ENCODE peak calls at places on chromosomes 4 and X, in five cellular contexts. Z is CD8-positive, alpha-beta T cell; T is tibial artery; A is upper lobe of right lung; C is GM12865. O is an unnamed sample.

GRCh38 chr4:151460434-151460833 is 51.5 kb downstream of the FHIP1A start:
- DNase-seq in T (no peak), A (no peak), C (no peak), Z (no peak), O (no peak)

GRCh38 chr4:39067451-39067850 is 5.4 kb downstream of the KLHL5 start:
- DNase-seq in T (no peak), Z (no peak), C (no peak), A (no peak), O (no peak)

GRCh38 chr4:183721207-183722081 is 62.4 kb downstream of the TRAPPC11 start:
- DNase-seq in A (peak), T (no peak), C (peak), Z (no peak), O (no peak)

GRCh38 chr4:186676531-186677158 is 47.0 kb downstream of the FAT1 start:
- DNase-seq in Z (no peak), C (no peak), T (no peak), A (no peak), O (peak)

GRCh38 chr4:42327323-42327722 is 70.0 kb upstream of the SHISA3 start:
- DNase-seq in Z (no peak), C (no peak), T (no peak), A (no peak), O (no peak)

GRCh38 chr4:92519727-92520126 is 216.0 kb downstream of the GRID2 start:
- DNase-seq in C (no peak), T (no peak), Z (no peak), A (no peak), O (no peak)

GRCh38 chr4:81491943-81492342 is 20.2 kb upstream of the RASGEF1B start:
- DNase-seq in C (no peak), A (no peak), T (no peak), Z (no peak), O (no peak)

GRCh38 chr4:127370495-127371069 is 262.2 kb upstream of the INTU start:
- DNase-seq in A (peak), T (peak), Z (no peak), C (no peak), O (no peak)

GRCh38 chr4:183200453-183200852 is 101.4 kb downstream of the WWC2 start:
- DNase-seq in Z (no peak), T (peak), A (peak), C (no peak), O (peak)

GRCh38 chr4:140237616-140238352 is 83.8 kb upstream of the MAML3 start:
- DNase-seq in A (peak), Z (no peak), C (no peak), T (peak), O (peak)

GRCh38 chr4:87717276-87718031 is 67.4 kb downstream of the DMP1 start:
- DNase-seq in T (no peak), Z (no peak), C (no peak), A (no peak), O (no peak)

GRCh38 chr4:112938461-112939058 is 110.9 kb upstream of the ANK2 start:
- DNase-seq in Z (no peak), A (no peak), T (no peak), C (peak), O (no peak)

GRCh38 chr4:109562457-109563237 is 2.6 kb downstream of the MCUB start:
- DNase-seq in A (no peak), Z (no peak), T (no peak), C (no peak), O (no peak)

GRCh38 chr4:162056947-162057346 is 106.9 kb downstream of the FSTL5 start:
- DNase-seq in C (no peak), T (no peak), A (no peak), Z (no peak), O (no peak)

GRCh38 chr4:121212801-121213200 is 48.7 kb upstream of the TNIP3 start:
- DNase-seq in A (no peak), C (no peak), Z (no peak), T (no peak), O (peak)

GRCh38 chrX:65731684-65732289 is 64.3 kb downstream of the MSN start:
- DNase-seq in A (no peak), C (no peak), T (no peak), Z (no peak), O (no peak)

GRCh38 chr4:180542445-180543100 is 1700.6 kb upstream of the TENM3 start:
- DNase-seq in Z (no peak), A (no peak), T (no peak), C (no peak), O (no peak)

GRCh38 chr4:139030614-139031235 is 15.1 kb downstream of the NOCT start:
- DNase-seq in A (no peak), Z (peak), C (peak), T (peak), O (no peak)

GRCh38 chrX:1483843-1484637 is 31.3 kb upstream of the ASMTL start:
- DNase-seq in Z (no peak), A (peak), T (no peak), C (peak), O (no peak)

GRCh38 chrX:1686642-1687041 is 71.8 kb downstream of the ASMT start:
- DNase-seq in T (no peak), C (no peak), Z (no peak), A (no peak), O (no peak)

GRCh38 chrX:71652405-71652804 is 14.9 kb upstream of the LOC101059915 start:
- DNase-seq in C (peak), T (peak), Z (peak), A (no peak), O (no peak)

GRCh38 chr4:148737071-148737470 is 294.9 kb upstream of the NR3C2 start:
- DNase-seq in Z (no peak), T (no peak), C (no peak), A (no peak), O (no peak)

GRCh38 chr4:13920111-13920875 is 292.8 kb upstream of the BOD1L1 start:
- DNase-seq in T (no peak), Z (no peak), C (no peak), A (no peak), O (no peak)

GRCh38 chrX:11367609-11368430 is 74.6 kb downstream of the AMELX start:
- DNase-seq in T (no peak), A (no peak), C (no peak), Z (no peak), O (no peak)

GRCh38 chr4:41752081-41752836 is 3.7 kb upstream of the PHOX2B start:
- DNase-seq in Z (no peak), C (no peak), T (no peak), A (no peak), O (no peak)

GRCh38 chrX:16658284-16658683 is 8.3 kb downstream of the S100G start:
- DNase-seq in Z (no peak), A (no peak), T (no peak), C (no peak), O (no peak)

GRCh38 chr4:19074061-19074460 is 1052.5 kb upstream of the LCORL start:
- DNase-seq in T (no peak), Z (no peak), C (no peak), A (no peak), O (no peak)

DNA sequence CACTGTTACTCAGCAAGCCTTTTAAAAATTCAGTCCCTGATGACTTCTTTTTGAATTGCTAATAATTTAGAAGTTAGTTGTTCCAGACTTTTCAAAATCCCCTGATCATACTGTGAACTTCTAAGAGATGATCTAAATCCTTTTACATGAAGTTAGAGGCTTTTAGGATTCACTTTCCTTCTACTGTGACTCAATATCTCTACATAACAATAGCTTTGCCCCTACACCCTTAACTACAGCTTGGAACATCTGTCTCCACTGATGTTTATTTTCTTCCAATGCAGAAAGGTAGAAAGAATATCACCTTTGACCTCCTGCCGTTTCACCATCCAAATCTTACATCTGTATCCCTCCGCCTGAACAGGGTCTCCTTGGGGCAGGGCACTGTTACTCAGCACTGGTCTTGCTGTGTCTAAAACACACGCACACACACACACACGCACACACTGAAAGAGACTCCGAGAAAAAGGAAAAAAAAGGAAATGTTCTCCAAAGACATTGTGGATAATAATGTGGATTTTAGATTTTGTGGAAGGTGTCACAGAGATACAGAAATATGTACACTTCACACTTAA is 111.6 kb upstream of the GPRIN3 start:
- DNase-seq in A (no peak), T (no peak), C (no peak), Z (no peak), O (no peak)
- TF ChIP-seq CTCF in A (no peak), T (no peak), C (no peak), Z (no peak), O (no peak)

DNA sequence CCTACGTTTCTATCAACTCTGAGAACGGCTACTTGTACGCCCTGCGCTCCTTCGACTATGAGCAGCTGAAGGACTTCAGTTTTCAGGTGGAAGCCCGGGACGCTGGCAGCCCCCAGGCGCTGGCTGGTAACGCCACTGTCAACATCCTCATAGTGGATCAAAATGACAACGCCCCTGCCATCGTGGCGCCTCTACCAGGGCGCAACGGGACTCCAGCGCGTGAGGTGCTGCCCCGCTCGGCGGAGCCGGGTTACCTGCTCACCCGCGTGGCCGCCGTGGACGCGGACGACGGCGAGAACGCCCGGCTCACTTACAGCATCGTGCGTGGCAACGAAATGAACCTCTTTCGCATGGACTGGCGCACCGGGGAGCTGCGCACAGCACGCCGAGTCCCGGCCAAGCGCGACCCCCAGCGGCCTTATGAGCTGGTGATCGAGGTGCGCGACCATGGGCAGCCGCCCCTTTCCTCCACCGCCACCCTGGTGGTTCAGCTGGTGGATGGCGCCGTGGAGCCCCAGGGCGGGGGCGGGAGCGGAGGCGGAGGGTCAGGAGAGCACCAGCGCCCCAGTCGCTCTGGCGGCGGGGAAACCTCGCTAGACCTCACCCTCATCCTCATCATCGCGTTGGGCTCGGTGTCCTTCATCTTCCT is 2.7 kb downstream of the PCDH10 start:
- DNase-seq in C (no peak), Z (no peak), A (no peak), T (no peak), O (no peak)
- TF ChIP-seq CTCF in C (no peak), Z (no peak), A (no peak), T (peak), O (peak)

DNA sequence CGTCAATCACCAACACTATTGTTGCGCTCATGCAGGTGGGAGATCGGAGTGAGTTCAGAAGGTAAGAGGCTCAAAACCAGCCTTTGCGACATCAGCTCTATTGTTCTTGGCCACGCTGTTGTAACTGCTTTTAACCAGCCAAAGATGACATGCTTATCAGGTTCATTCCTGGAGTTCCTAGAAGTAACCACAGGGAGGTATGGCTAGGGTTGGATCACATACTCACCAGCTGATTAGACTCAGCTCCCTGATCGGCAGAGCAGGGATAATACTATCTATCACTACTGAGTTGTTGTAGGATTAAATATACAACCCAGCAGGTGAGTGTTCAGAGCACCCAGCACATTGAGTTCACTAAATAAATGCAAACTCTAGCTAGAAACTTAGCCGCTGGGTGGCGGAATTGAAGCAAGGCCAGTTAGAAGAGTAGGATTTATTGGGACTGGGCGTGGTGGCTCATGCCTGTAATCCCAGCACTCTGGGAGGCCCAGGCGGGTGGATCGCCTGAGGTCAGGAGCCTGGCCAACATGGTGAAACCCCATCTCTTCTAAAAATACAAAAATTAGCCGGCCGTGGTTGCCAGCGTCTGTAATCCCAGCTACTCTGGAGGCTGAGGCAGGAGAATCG is 12.4 kb downstream of the SLC34A2 start:
- DNase-seq in T (no peak), A (peak), C (no peak), Z (no peak), O (no peak)
- TF ChIP-seq CTCF in T (no peak), A (no peak), C (no peak), Z (no peak), O (no peak)

GRCh38 chr4:105900541-105900940 is 5.3 kb downstream of the NPNT start:
- DNase-seq in A (no peak), Z (no peak), C (no peak), T (no peak), O (no peak)
- TF ChIP-seq CTCF in A (no peak), Z (no peak), C (no peak), T (no peak), O (no peak)

DNA sequence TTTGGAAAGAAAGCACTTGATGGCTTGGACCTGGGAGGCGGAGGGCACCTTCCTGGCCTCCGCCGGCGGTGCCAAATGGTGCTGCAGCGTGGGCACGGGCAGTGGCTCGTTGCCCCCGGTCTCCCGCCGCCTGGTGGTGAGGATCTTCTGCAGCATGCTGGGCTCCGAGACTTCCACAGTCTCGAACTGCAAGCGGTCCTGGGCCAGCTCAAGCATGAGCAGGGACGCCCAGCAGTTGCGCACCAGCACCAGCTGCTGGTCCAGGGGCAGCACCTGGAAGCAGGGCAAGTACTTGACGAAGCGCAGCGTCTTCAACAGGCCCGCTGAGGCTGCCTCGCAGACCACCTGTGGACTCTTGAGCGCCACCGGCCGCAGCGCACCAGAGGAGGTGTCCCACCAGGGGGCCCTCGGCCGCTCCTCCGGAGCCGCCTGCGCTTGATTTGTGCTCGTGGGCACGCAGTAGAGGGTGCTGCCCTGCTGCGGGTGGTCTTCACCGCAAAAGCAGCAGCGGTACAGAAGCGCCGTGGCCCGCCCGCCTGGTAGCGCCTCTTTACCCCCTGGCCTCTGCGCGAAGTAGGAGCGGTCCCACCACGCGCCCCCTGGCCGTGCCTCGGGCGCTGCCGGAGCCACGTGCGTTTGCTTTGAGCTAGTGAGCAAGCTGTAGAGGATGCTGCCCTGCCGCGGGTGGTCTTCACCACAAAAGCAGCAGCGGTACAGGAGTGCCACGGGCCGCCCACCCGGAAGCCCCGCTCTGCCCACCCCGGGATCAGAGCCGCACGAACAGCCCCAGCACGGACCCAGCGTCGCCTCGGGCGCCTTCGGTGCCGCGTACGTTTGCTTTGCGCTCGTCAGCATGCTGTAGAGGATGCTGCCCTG is 689 bp downstream of the NR0B1 start:
- DNase-seq in Z (no peak), T (no peak), C (peak), A (no peak), O (no peak)
- TF ChIP-seq CTCF in Z (no peak), T (no peak), C (peak), A (no peak), O (peak)

DNA sequence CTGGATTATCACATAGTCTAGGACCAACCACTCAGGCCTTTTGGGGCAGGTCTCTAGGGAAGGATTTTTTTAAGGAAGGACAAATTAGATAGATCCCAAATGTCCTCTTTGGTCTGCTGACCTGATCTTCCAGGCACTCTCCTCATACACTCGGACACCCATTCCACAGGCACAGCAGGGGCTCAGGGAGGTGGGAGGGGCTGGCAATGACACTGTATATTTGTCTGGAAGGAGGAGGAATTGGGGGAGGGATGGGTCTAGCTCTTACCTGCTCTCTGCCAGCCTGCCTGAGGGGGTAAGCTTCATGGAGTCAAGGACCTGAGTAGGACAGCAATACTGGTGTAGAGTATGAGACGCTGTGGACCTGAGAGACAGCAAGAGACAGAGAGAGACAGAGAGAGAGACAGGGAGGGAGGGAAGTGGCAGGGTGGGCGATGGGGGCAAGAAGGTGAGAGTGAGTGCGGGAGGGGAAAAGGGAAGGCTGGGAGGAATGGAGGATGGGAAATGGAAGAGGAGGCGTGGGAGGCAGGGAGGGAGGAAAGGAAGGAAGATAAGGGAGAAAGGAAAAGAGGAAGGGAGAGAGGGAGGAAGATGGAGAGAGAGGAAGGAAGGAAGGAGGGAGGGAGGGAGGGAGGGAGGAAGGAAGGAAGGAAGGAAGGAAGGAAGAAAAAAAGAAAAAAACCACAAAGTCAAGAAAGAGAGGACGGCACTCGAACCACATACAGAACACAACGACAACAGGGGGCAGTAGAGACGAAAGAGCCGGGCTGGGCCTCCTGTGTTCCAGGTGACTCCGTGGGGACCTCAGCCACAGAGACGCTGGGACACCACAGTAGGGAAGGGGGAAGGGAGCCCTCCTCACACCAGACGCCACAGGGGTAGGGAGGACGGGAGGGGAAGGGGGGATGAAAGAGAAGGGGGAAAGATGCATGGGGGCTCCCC is 1.8 kb downstream of the IQSEC2 start:
- DNase-seq in A (no peak), T (no peak), Z (no peak), C (peak), O (no peak)
- TF ChIP-seq CTCF in A (no peak), T (no peak), Z (no peak), C (peak), O (no peak)

DNA sequence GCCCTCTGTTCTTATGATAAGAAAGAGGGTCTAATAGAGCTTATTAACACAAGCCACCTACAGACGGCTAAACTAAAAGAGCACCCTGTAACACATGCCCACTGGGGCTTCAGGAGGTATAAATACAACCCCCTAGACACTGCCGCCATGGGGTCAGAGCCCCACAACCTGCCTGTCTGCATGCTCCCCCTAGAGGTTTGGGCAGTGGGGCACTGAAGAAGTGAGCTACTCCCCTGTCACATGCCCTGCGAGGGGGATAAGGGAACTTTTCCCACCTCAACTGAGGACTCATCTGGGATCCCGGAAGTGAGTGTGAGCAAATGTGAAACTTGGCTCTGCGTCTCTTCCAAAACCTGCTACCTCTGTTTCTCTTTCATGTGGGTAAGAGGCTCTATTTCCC is 334.5 kb downstream of the ADAM29 start:
- DNase-seq in A (no peak), C (peak), Z (no peak), T (no peak), O (no peak)
- TF ChIP-seq CTCF in A (no peak), C (peak), Z (no peak), T (no peak), O (no peak)

GRCh38 chrX:23752740-23753435 is 9.8 kb upstream of the ACOT9 start:
- DNase-seq in T (no peak), C (no peak), A (no peak), Z (no peak), O (peak)

GRCh38 chrX:23754664-23755063 is 11.6 kb upstream of the ACOT9 start:
- DNase-seq in T (no peak), A (no peak), C (no peak), Z (no peak), O (no peak)

DNA sequence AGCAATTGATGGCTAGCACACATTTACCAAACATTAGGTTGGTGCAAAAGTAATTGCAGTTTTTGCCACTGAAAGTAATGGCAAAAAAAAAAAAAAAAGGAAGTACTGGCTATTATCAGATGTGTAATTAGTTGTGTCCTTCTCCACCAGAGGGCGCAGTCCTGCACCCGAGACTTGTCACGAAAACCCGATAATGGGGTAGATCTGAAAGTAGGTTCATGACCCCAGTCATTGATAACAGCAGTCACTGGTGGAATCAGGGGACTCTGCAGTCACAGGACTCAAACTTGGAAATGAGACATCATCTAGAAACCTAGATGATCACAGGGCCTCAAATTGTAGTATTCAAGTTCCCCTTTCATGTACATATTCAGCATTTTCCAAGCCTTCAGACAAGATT is 13.1 kb upstream of the ACOT9 start:
- DNase-seq in Z (peak), T (peak), A (no peak), C (peak), O (no peak)
- TF ChIP-seq CTCF in Z (peak), T (peak), A (peak), C (peak), O (peak)

GRCh38 chr4:44978035-44978434 is 251.7 kb upstream of the GNPDA2 start:
- DNase-seq in A (no peak), Z (no peak), T (no peak), C (no peak), O (no peak)
- TF ChIP-seq CTCF in A (no peak), Z (no peak), T (no peak), C (no peak), O (no peak)